ENCODE peak calls at places on chromosome 6, in ten cellular contexts. One of them, this sample, is unnamed.

GRCh38 chr6:74467533-74468215 is 738.2 kb downstream of the COL12A1 start:
- DNase-seq in AG09309: no peak
- DNase-seq in choroid plexus epithelial cell: no peak
- DNase-seq in ovary: no peak
- DNase-seq in GM20000: no peak
- DNase-seq in neural progenitor cell: no peak
- DNase-seq in cardiac fibroblast: no peak
- DNase-seq in cardiac muscle cell: no peak
- DNase-seq in WTC11: no peak
- DNase-seq in brain microvascular endothelial cell: no peak
- DNase-seq in this sample: no peak

GRCh38 chr6:71279740-71280139 is 8.9 kb upstream of the OGFRL1 start:
- DNase-seq in AG09309: no peak
- DNase-seq in choroid plexus epithelial cell: no peak
- DNase-seq in ovary: no peak
- DNase-seq in GM20000: no peak
- DNase-seq in neural progenitor cell: no peak
- DNase-seq in cardiac fibroblast: no peak
- DNase-seq in cardiac muscle cell: no peak
- DNase-seq in WTC11: no peak
- DNase-seq in brain microvascular endothelial cell: no peak
- DNase-seq in this sample: no peak

GRCh38 chr6:80163754-80164187 is 57.3 kb downstream of the BCKDHB start:
- DNase-seq in AG09309: peak; percentile 52
- DNase-seq in choroid plexus epithelial cell: peak; percentile 75
- DNase-seq in ovary: no peak
- DNase-seq in GM20000: peak; percentile 12
- DNase-seq in neural progenitor cell: no peak
- DNase-seq in cardiac fibroblast: peak; percentile 87
- DNase-seq in cardiac muscle cell: peak; percentile 60
- DNase-seq in WTC11: no peak
- DNase-seq in brain microvascular endothelial cell: peak; percentile 64
- DNase-seq in this sample: peak; percentile 14

GRCh38 chr6:23446394-23447001 is 679.5 kb upstream of the NRSN1 start:
- DNase-seq in AG09309: no peak
- DNase-seq in choroid plexus epithelial cell: peak; percentile 82
- DNase-seq in ovary: no peak
- DNase-seq in GM20000: no peak
- DNase-seq in neural progenitor cell: peak; percentile 25
- DNase-seq in cardiac fibroblast: peak; percentile 66
- DNase-seq in cardiac muscle cell: peak; percentile 73
- DNase-seq in WTC11: no peak
- DNase-seq in brain microvascular endothelial cell: peak; percentile 46
- DNase-seq in this sample: no peak

GRCh38 chr6:141475269-141475668 is 657.5 kb upstream of the GJE1 start:
- DNase-seq in AG09309: no peak
- DNase-seq in choroid plexus epithelial cell: peak; percentile 48
- DNase-seq in ovary: no peak
- DNase-seq in GM20000: no peak
- DNase-seq in neural progenitor cell: no peak
- DNase-seq in cardiac fibroblast: peak; percentile 57
- DNase-seq in cardiac muscle cell: no peak
- DNase-seq in WTC11: no peak
- DNase-seq in brain microvascular endothelial cell: no peak
- DNase-seq in this sample: no peak

GRCh38 chr6:45590225-45590624 is 212.5 kb upstream of the SUPT3H start:
- DNase-seq in AG09309: peak; percentile 52
- DNase-seq in choroid plexus epithelial cell: peak; percentile 76
- DNase-seq in ovary: no peak
- DNase-seq in GM20000: no peak
- DNase-seq in neural progenitor cell: no peak
- DNase-seq in cardiac fibroblast: peak; percentile 83
- DNase-seq in cardiac muscle cell: peak; percentile 45
- DNase-seq in WTC11: no peak
- DNase-seq in brain microvascular endothelial cell: peak; percentile 20
- DNase-seq in this sample: no peak

GRCh38 chr6:4943716-4944115 is 60.1 kb downstream of the RPP40 start:
- DNase-seq in AG09309: no peak
- DNase-seq in choroid plexus epithelial cell: peak; percentile 32
- DNase-seq in ovary: no peak
- DNase-seq in GM20000: no peak
- DNase-seq in neural progenitor cell: no peak
- DNase-seq in cardiac fibroblast: peak; percentile 67
- DNase-seq in cardiac muscle cell: no peak
- DNase-seq in WTC11: no peak
- DNase-seq in brain microvascular endothelial cell: no peak
- DNase-seq in this sample: no peak

GRCh38 chr6:30244560-30244959 is 31.4 kb upstream of the TRIM26 start:
- DNase-seq in AG09309: no peak
- DNase-seq in choroid plexus epithelial cell: no peak
- DNase-seq in ovary: no peak
- DNase-seq in GM20000: no peak
- DNase-seq in neural progenitor cell: no peak
- DNase-seq in cardiac fibroblast: no peak
- DNase-seq in cardiac muscle cell: no peak
- DNase-seq in WTC11: no peak
- DNase-seq in brain microvascular endothelial cell: no peak
- DNase-seq in this sample: no peak

GRCh38 chr6:165245287-165245686 is 64.1 kb downstream of the C6orf118 start:
- DNase-seq in AG09309: peak; percentile 10
- DNase-seq in choroid plexus epithelial cell: peak; percentile 56
- DNase-seq in ovary: no peak
- DNase-seq in GM20000: no peak
- DNase-seq in neural progenitor cell: peak; percentile 27
- DNase-seq in cardiac fibroblast: peak; percentile 61
- DNase-seq in cardiac muscle cell: peak; percentile 58
- DNase-seq in WTC11: no peak
- DNase-seq in brain microvascular endothelial cell: no peak
- DNase-seq in this sample: no peak
- TF ChIP-seq CTCF in AG09309: peak; percentile 59
- TF ChIP-seq CTCF in choroid plexus epithelial cell: peak; percentile 52
- TF ChIP-seq CTCF in ovary: no peak
- TF ChIP-seq CTCF in GM20000: no peak
- TF ChIP-seq CTCF in neural progenitor cell: peak; percentile 65
- TF ChIP-seq CTCF in cardiac fibroblast: peak; percentile 42
- TF ChIP-seq CTCF in cardiac muscle cell: peak; percentile 45
- TF ChIP-seq CTCF in WTC11: no peak
- TF ChIP-seq CTCF in brain microvascular endothelial cell: peak; percentile 53
- TF ChIP-seq CTCF in this sample: no peak

GRCh38 chr6:131281471-131282270 is 146.4 kb downstream of the AKAP7 start:
- DNase-seq in AG09309: no peak
- DNase-seq in choroid plexus epithelial cell: peak; percentile 77
- DNase-seq in ovary: no peak
- DNase-seq in GM20000: peak; percentile 6
- DNase-seq in neural progenitor cell: peak; percentile 61
- DNase-seq in cardiac fibroblast: no peak
- DNase-seq in cardiac muscle cell: peak; percentile 44
- DNase-seq in WTC11: peak; percentile 59
- DNase-seq in brain microvascular endothelial cell: peak; percentile 16
- DNase-seq in this sample: no peak
- TF ChIP-seq CTCF in AG09309: no peak
- TF ChIP-seq CTCF in choroid plexus epithelial cell: peak; percentile 5
- TF ChIP-seq CTCF in ovary: no peak
- TF ChIP-seq CTCF in GM20000: no peak
- TF ChIP-seq CTCF in neural progenitor cell: no peak
- TF ChIP-seq CTCF in cardiac fibroblast: no peak
- TF ChIP-seq CTCF in cardiac muscle cell: no peak
- TF ChIP-seq CTCF in WTC11: no peak
- TF ChIP-seq CTCF in brain microvascular endothelial cell: no peak
- TF ChIP-seq CTCF in this sample: no peak

GRCh38 chr6:104995989-104996617 is 39.2 kb downstream of the LIN28B start:
- DNase-seq in AG09309: peak; percentile 1
- DNase-seq in choroid plexus epithelial cell: peak; percentile 92
- DNase-seq in ovary: no peak
- DNase-seq in GM20000: no peak
- DNase-seq in neural progenitor cell: no peak
- DNase-seq in cardiac fibroblast: peak; percentile 73
- DNase-seq in cardiac muscle cell: peak; percentile 51
- DNase-seq in WTC11: no peak
- DNase-seq in brain microvascular endothelial cell: no peak
- DNase-seq in this sample: peak; percentile 18
- TF ChIP-seq CTCF in AG09309: peak; percentile 28
- TF ChIP-seq CTCF in choroid plexus epithelial cell: peak; percentile 55
- TF ChIP-seq CTCF in ovary: peak; percentile 25
- TF ChIP-seq CTCF in GM20000: no peak
- TF ChIP-seq CTCF in neural progenitor cell: no peak
- TF ChIP-seq CTCF in cardiac fibroblast: no peak
- TF ChIP-seq CTCF in cardiac muscle cell: no peak
- TF ChIP-seq CTCF in WTC11: no peak
- TF ChIP-seq CTCF in brain microvascular endothelial cell: no peak
- TF ChIP-seq CTCF in this sample: no peak

GRCh38 chr6:101396552-101397173 is 3.2 kb downstream of the GRIK2 start:
- DNase-seq in AG09309: no peak
- DNase-seq in choroid plexus epithelial cell: peak; percentile 70
- DNase-seq in ovary: peak; percentile 49
- DNase-seq in GM20000: peak; percentile 75
- DNase-seq in neural progenitor cell: peak; percentile 83
- DNase-seq in cardiac fibroblast: peak; percentile 72
- DNase-seq in cardiac muscle cell: peak; percentile 73
- DNase-seq in WTC11: peak; percentile 78
- DNase-seq in brain microvascular endothelial cell: peak; percentile 61
- DNase-seq in this sample: peak; percentile 62

GRCh38 chr6:101393291-101394251 is at the start of gene GRIK2:
- DNase-seq in AG09309: no peak
- DNase-seq in choroid plexus epithelial cell: no peak
- DNase-seq in ovary: no peak
- DNase-seq in GM20000: no peak
- DNase-seq in neural progenitor cell: peak; percentile 86
- DNase-seq in cardiac fibroblast: peak; percentile 33
- DNase-seq in cardiac muscle cell: peak; percentile 36
- DNase-seq in WTC11: peak; percentile 75
- DNase-seq in brain microvascular endothelial cell: peak; percentile 56
- DNase-seq in this sample: no peak

GRCh38 chr6:101397199-101397598 is 3.7 kb downstream of the GRIK2 start:
- DNase-seq in AG09309: no peak
- DNase-seq in choroid plexus epithelial cell: peak; percentile 58
- DNase-seq in ovary: no peak
- DNase-seq in GM20000: no peak
- DNase-seq in neural progenitor cell: peak; percentile 67
- DNase-seq in cardiac fibroblast: peak; percentile 46
- DNase-seq in cardiac muscle cell: peak; percentile 33
- DNase-seq in WTC11: no peak
- DNase-seq in brain microvascular endothelial cell: no peak
- DNase-seq in this sample: no peak

GRCh38 chr6:101392561-101393230 is 812 bp upstream of the GRIK2 start:
- DNase-seq in AG09309: no peak
- DNase-seq in choroid plexus epithelial cell: no peak
- DNase-seq in ovary: no peak
- DNase-seq in GM20000: no peak
- DNase-seq in neural progenitor cell: no peak
- DNase-seq in cardiac fibroblast: no peak
- DNase-seq in cardiac muscle cell: no peak
- DNase-seq in WTC11: peak; percentile 23
- DNase-seq in brain microvascular endothelial cell: no peak
- DNase-seq in this sample: no peak

DNA sequence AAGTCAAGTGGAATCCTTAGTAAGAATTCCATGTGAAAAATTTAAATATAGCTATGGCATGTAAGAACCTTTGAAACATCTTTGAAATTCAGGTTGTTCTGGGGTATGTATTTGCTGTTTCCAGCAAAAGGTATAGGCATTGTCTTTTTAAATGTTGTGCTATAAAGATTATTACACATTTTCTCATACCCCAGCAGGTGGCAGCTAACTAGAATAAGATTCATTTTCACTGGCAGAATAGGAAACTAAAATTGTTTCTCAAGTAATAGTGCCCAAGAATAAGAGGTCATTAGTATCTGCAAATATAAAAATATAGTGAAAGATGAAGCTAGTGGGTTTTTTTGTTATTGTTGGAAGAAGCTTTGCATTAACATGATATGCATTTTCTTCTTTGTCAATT is 1.8 kb downstream of the GRIK2 start:
- DNase-seq in AG09309: no peak
- DNase-seq in choroid plexus epithelial cell: no peak
- DNase-seq in ovary: no peak
- DNase-seq in GM20000: no peak
- DNase-seq in neural progenitor cell: no peak
- DNase-seq in cardiac fibroblast: no peak
- DNase-seq in cardiac muscle cell: no peak
- DNase-seq in WTC11: no peak
- DNase-seq in brain microvascular endothelial cell: no peak
- DNase-seq in this sample: no peak
- TF ChIP-seq CTCF in AG09309: peak; percentile 11
- TF ChIP-seq CTCF in choroid plexus epithelial cell: no peak
- TF ChIP-seq CTCF in ovary: no peak
- TF ChIP-seq CTCF in GM20000: no peak
- TF ChIP-seq CTCF in neural progenitor cell: no peak
- TF ChIP-seq CTCF in cardiac fibroblast: peak; percentile 6
- TF ChIP-seq CTCF in cardiac muscle cell: peak; percentile 23
- TF ChIP-seq CTCF in WTC11: no peak
- TF ChIP-seq CTCF in brain microvascular endothelial cell: no peak
- TF ChIP-seq CTCF in this sample: no peak

GRCh38 chr6:91167846-91168245 is 581.0 kb upstream of the MAP3K7 start:
- DNase-seq in AG09309: no peak
- DNase-seq in choroid plexus epithelial cell: peak; percentile 19
- DNase-seq in ovary: no peak
- DNase-seq in GM20000: no peak
- DNase-seq in neural progenitor cell: no peak
- DNase-seq in cardiac fibroblast: no peak
- DNase-seq in cardiac muscle cell: peak; percentile 8
- DNase-seq in WTC11: no peak
- DNase-seq in brain microvascular endothelial cell: no peak
- DNase-seq in this sample: no peak
- TF ChIP-seq CTCF in AG09309: no peak
- TF ChIP-seq CTCF in choroid plexus epithelial cell: peak; percentile 56
- TF ChIP-seq CTCF in ovary: no peak
- TF ChIP-seq CTCF in GM20000: no peak
- TF ChIP-seq CTCF in neural progenitor cell: peak; percentile 51
- TF ChIP-seq CTCF in cardiac fibroblast: no peak
- TF ChIP-seq CTCF in cardiac muscle cell: peak; percentile 36
- TF ChIP-seq CTCF in WTC11: no peak
- TF ChIP-seq CTCF in brain microvascular endothelial cell: peak; percentile 57
- TF ChIP-seq CTCF in this sample: no peak

DNA sequence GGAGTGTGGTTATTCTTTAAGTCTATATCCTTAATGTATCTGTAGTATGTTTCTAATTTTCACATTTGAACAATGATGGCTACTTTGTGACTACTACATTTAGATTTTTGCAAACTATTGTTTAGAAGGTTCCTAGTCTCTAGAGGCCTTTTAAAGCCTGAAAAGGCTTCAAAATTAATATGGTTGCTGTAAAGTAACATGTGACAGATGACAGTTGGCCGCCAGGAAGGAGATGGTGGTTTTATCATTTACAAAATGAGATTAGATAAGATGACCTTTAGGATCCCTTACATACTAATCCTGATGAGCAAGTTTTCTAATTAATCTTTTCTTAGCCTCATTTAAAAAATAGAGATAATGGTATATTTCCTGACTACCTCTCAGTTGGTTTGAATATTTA is 18.8 kb downstream of the SCAF8 start:
- DNase-seq in AG09309: no peak
- DNase-seq in choroid plexus epithelial cell: no peak
- DNase-seq in ovary: no peak
- DNase-seq in GM20000: no peak
- DNase-seq in neural progenitor cell: no peak
- DNase-seq in cardiac fibroblast: no peak
- DNase-seq in cardiac muscle cell: no peak
- DNase-seq in WTC11: no peak
- DNase-seq in brain microvascular endothelial cell: no peak
- DNase-seq in this sample: no peak
- TF ChIP-seq CTCF in AG09309: no peak
- TF ChIP-seq CTCF in choroid plexus epithelial cell: no peak
- TF ChIP-seq CTCF in ovary: no peak
- TF ChIP-seq CTCF in GM20000: no peak
- TF ChIP-seq CTCF in neural progenitor cell: no peak
- TF ChIP-seq CTCF in cardiac fibroblast: no peak
- TF ChIP-seq CTCF in cardiac muscle cell: no peak
- TF ChIP-seq CTCF in WTC11: no peak
- TF ChIP-seq CTCF in brain microvascular endothelial cell: no peak
- TF ChIP-seq CTCF in this sample: no peak

This sample was measured in GM13977.